ENCODE peak calls at places on chromosome 11, in eight cellular contexts. E, R, X, W, C, M, B and T are unnamed samples.

GRCh38 chr11:92154611-92155010 is 70.0 kb upstream of the FAT3 start:
- DNase-seq in E (no peak), R (no peak), X (no peak), W (no peak), C (no peak), M (no peak), B (no peak), T (no peak)

GRCh38 chr11:85182437-85183109 is 444.6 kb downstream of the DLG2 start:
- DNase-seq in E (peak; percentile 35), R (no peak), X (no peak), W (no peak), C (no peak), M (no peak), B (no peak), T (peak; percentile 68)

GRCh38 chr11:63911440-63911839 is 5.5 kb downstream of the RCOR2 start:
- DNase-seq in E (no peak), R (no peak), X (no peak), W (no peak), C (no peak), M (no peak), B (no peak), T (no peak)

GRCh38 chr11:132456735-132457328 is 1075.5 kb downstream of the OPCML start:
- DNase-seq in E (no peak), R (no peak), X (no peak), W (no peak), C (no peak), M (no peak), B (no peak), T (no peak)

GRCh38 chr11:77092382-77092781 is 10.3 kb upstream of the OMP start:
- DNase-seq in E (no peak), R (peak; percentile 45), X (peak; percentile 62), W (no peak), C (no peak), M (no peak), B (no peak), T (no peak)

GRCh38 chr11:14417975-14418374 is 59.0 kb upstream of the RRAS2 start:
- DNase-seq in E (peak; percentile 46), R (no peak), X (no peak), W (no peak), C (no peak), M (no peak), B (no peak), T (no peak)

GRCh38 chr11:124722176-124722575 is 17.6 kb upstream of the NRGN start:
- DNase-seq in E (no peak), R (no peak), X (no peak), W (no peak), C (no peak), M (no peak), B (no peak), T (no peak)

GRCh38 chr11:15663778-15664218 is 549.1 kb downstream of the INSC start:
- DNase-seq in E (no peak), R (no peak), X (no peak), W (no peak), C (no peak), M (peak; percentile 91), B (no peak), T (no peak)

GRCh38 chr11:8273281-8273680 is 9.6 kb upstream of the LMO1 start:
- DNase-seq in E (peak; percentile 29), R (no peak), X (no peak), W (no peak), C (no peak), M (no peak), B (no peak), T (peak; percentile 34)

GRCh38 chr11:70501026-70501901 is 102.9 kb downstream of the CTTN start:
- DNase-seq in E (no peak), R (no peak), X (peak; percentile 67), W (no peak), C (no peak), M (no peak), B (no peak), T (no peak)

GRCh38 chr11:73265278-73265810 is 6.8 kb upstream of the P2RY6 start:
- DNase-seq in E (no peak), R (peak; percentile 16), X (no peak), W (no peak), C (no peak), M (no peak), B (no peak), T (peak; percentile 18)

GRCh38 chr11:61534025-61534900 is 25.7 kb downstream of the LRRC10B start:
- DNase-seq in E (no peak), R (no peak), X (no peak), W (no peak), C (no peak), M (no peak), B (no peak), T (no peak)

GRCh38 chr11:114102993-114103896 is 43.7 kb downstream of the ZBTB16 start:
- DNase-seq in E (no peak), R (no peak), X (peak; percentile 41), W (no peak), C (no peak), M (no peak), B (no peak), T (no peak)

GRCh38 chr11:114095899-114096298 is 36.4 kb downstream of the ZBTB16 start:
- DNase-seq in E (no peak), R (no peak), X (no peak), W (no peak), C (no peak), M (no peak), B (no peak), T (no peak)

GRCh38 chr11:114094516-114094915 is 35.0 kb downstream of the ZBTB16 start:
- DNase-seq in E (no peak), R (no peak), X (no peak), W (no peak), C (no peak), M (no peak), B (no peak), T (no peak)

GRCh38 chr11:114098927-114099326 is 39.4 kb downstream of the ZBTB16 start:
- DNase-seq in E (no peak), R (no peak), X (no peak), W (no peak), C (no peak), M (no peak), B (no peak), T (no peak)

GRCh38 chr11:114099392-114100178 is 40.1 kb downstream of the ZBTB16 start:
- DNase-seq in E (no peak), R (no peak), X (peak; percentile 54), W (no peak), C (no peak), M (no peak), B (no peak), T (no peak)
- H3K27ac ChIP-seq in E (no peak overlapping the region), R (peak overlapping the region; percentile 81), X (no peak overlapping the region), W (no peak overlapping the region), C (no peak overlapping the region), M (no peak overlapping the region), B (peak overlapping the region; percentile 38), T (no peak overlapping the region)

DNA sequence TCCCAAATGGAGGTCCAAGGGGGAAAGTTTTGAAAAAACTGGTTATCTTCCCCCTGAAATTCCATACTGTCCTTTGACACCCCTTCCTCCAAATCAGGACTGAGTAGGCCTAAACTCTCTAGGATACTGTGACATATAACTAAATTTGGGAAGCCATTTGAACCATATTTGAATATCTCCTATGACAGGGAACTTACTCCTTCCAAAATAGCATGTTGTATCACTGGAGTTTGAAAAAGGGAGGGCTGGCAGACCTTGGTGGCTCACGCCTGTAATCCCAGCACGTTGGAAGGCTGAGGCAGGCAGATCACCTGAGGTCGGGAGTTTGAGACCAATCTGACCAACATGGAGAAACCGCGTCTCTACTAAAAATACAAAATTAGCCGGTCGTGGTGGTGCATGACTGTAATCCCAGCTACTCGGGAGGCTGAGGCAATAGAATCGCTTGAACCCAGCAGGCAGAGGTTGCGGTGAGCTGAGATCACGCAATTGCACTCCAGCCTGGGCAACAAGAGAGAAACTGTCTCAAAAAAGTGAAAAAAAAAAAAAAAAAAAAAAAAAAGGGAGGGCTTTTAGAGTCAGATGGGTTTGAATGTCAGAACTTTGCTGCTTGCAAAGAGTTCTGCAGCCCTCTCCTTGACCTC is 42.4 kb downstream of the PIK3C2A start:
- DNase-seq in E (no peak), R (no peak), X (no peak), W (no peak), C (no peak), M (no peak), B (no peak), T (no peak)
- H3K27ac ChIP-seq in E (no peak overlapping the region), R (no peak overlapping the region), X (no peak overlapping the region), W (no peak overlapping the region), C (peak overlapping the region; percentile 70), M (peak overlapping the region; percentile 18), B (no peak overlapping the region), T (no peak overlapping the region)

GRCh38 chr11:117930668-117931330 is 1.6 kb upstream of the TMPRSS13 start:
- DNase-seq in E (no peak), R (no peak), X (no peak), W (no peak), C (no peak), M (no peak), B (no peak), T (no peak)
- H3K27ac ChIP-seq in E (no peak overlapping the region), R (no peak overlapping the region), X (no peak overlapping the region), W (no peak overlapping the region), C (no peak overlapping the region), M (no peak overlapping the region), B (no peak overlapping the region), T (no peak overlapping the region)

GRCh38 chr11:95231126-95231880 is at the start of gene SESN3:
- DNase-seq in E (peak; percentile 96), R (peak; percentile 99), X (peak; percentile 99), W (peak; percentile 90), C (peak; percentile 97), M (peak; percentile 99), B (peak; percentile 99), T (peak; percentile 100)

GRCh38 chr11:95232666-95233065 is 1.7 kb upstream of the SESN3 start:
- DNase-seq in E (no peak), R (no peak), X (no peak), W (no peak), C (no peak), M (no peak), B (no peak), T (no peak)

GRCh38 chr11:95230054-95231034 is 658 bp downstream of the SESN3 start:
- DNase-seq in E (no peak), R (peak; percentile 47), X (peak; percentile 64), W (no peak), C (no peak), M (peak; percentile 92), B (peak; percentile 20), T (no peak)

GRCh38 chr11:95229199-95230053 is 1.6 kb downstream of the SESN3 start:
- DNase-seq in E (peak; percentile 13), R (no peak), X (peak; percentile 57), W (no peak), C (no peak), M (no peak), B (no peak), T (peak; percentile 25)

GRCh38 chr11:95231881-95232605 is 1.0 kb upstream of the SESN3 start:
- DNase-seq in E (no peak), R (peak; percentile 84), X (peak; percentile 86), W (no peak), C (peak; percentile 24), M (peak; percentile 94), B (peak; percentile 72), T (peak; percentile 63)
- H3K27ac ChIP-seq in E (peak overlapping the region; percentile 81), R (peak overlapping the region; percentile 96), X (peak overlapping the region; percentile 88), W (peak overlapping the region; percentile 42), C (peak overlapping the region; percentile 94), M (peak overlapping the region; percentile 92), B (peak overlapping the region; percentile 93), T (peak overlapping the region; percentile 59)